ENCODE peak calls at places on chromosomes 5 and 9, in seven cellular contexts. E is H9, L is mesendoderm, J is neuronal stem cell, B is mesenchymal stem cell, K is IMR-90, U is trophoblast cell. T is an unnamed sample.

GRCh38 chr5:80284720-80285119 is 28.9 kb upstream of the SERINC5 start:
- DNase-seq in J (no peak), E (no peak), L (no peak), U (no peak), B (no peak), K (no peak), T (no peak)

GRCh38 chr9:112844771-112845542 is 45.7 kb downstream of the SLC46A2 start:
- DNase-seq in U (peak), J (peak), E (peak), K (peak), B (peak), L (peak), T (no peak)

GRCh38 chr5:35924122-35924949 is 14.1 kb downstream of the CAPSL start:
- DNase-seq in U (no peak), J (no peak), L (no peak), B (peak), E (no peak), K (peak), T (no peak)

GRCh38 chr5:115457985-115458384 is 86.6 kb downstream of the FEM1C start:
- DNase-seq in E (no peak), K (no peak), L (peak), B (no peak), J (no peak), U (no peak), T (no peak)

GRCh38 chr9:93952784-93953491 is 2.2 kb downstream of the BARX1 start:
- DNase-seq in U (no peak), L (peak), J (no peak), B (no peak), E (peak), K (no peak), T (peak)

GRCh38 chr5:53126514-53126913 is 17.0 kb upstream of the MOCS2 start:
- DNase-seq in K (peak), L (no peak), U (no peak), B (peak), E (no peak), J (no peak), T (no peak)

GRCh38 chr5:157148734-157149615 is 6.3 kb upstream of the MED7 start:
- DNase-seq in E (peak), L (peak), J (peak), K (peak), U (peak), B (peak), T (peak)

GRCh38 chr9:124180557-124180956 is 77.2 kb upstream of the NEK6 start:
- DNase-seq in E (no peak), B (no peak), L (no peak), K (peak), J (no peak), U (no peak), T (no peak)

GRCh38 chr5:62969409-62970120 is 390.9 kb downstream of the LRRC70 start:
- DNase-seq in B (no peak), J (no peak), L (no peak), K (no peak), E (no peak), U (no peak), T (no peak)

GRCh38 chr5:23169660-23170416 is 316.7 kb upstream of the CDH12 start:
- DNase-seq in U (no peak), K (no peak), J (no peak), E (peak), B (no peak), L (no peak), T (no peak)

GRCh38 chr9:115262477-115262876 is 144.5 kb upstream of the TNC start:
- DNase-seq in L (peak), E (no peak), U (peak), J (no peak), K (peak), B (peak), T (no peak)

GRCh38 chr5:50889790-50890189 is 223.4 kb downstream of the PARP8 start:
- DNase-seq in K (no peak), L (no peak), E (no peak), B (peak), J (no peak), U (no peak), T (no peak)

GRCh38 chr5:109877670-109878045 is 187.9 kb downstream of the MAN2A1 start:
- DNase-seq in B (no peak), E (no peak), K (peak), J (no peak), U (no peak), L (no peak), T (no peak)

GRCh38 chr9:128145951-128146351 is 3.3 kb upstream of the LCN2 start:
- DNase-seq in L (no peak), B (no peak), E (no peak), J (no peak), U (no peak), K (no peak), T (no peak)

GRCh38 chr5:133891390-133891789 is 77.0 kb downstream of the C5orf15 start:
- DNase-seq in L (no peak), J (no peak), B (no peak), U (no peak), E (no peak), K (no peak), T (no peak)

GRCh38 chr9:90523953-90524352 is 118.7 kb downstream of the DIRAS2 start:
- DNase-seq in E (no peak), B (no peak), J (no peak), K (no peak), L (no peak), U (no peak), T (no peak)

GRCh38 chr9:75069171-75069570 is 18.8 kb downstream of the NMRK1 start:
- DNase-seq in U (no peak), K (no peak), E (no peak), B (no peak), L (no peak), J (no peak), T (no peak)

GRCh38 chr9:108535526-108535925 is 320.3 kb downstream of the ACTL7B start:
- DNase-seq in B (no peak), E (peak), L (peak), K (no peak), U (no peak), J (no peak), T (no peak)

GRCh38 chr9:80175286-80175906 is 603.6 kb downstream of the TLE4 start:
- DNase-seq in B (peak), K (peak), U (no peak), J (peak), L (peak), E (no peak), T (no peak)

GRCh38 chr9:85522459-85523092 is 219.2 kb downstream of the AGTPBP1 start:
- DNase-seq in L (peak), B (peak), J (peak), E (peak), U (no peak), K (peak), T (peak)

DNA sequence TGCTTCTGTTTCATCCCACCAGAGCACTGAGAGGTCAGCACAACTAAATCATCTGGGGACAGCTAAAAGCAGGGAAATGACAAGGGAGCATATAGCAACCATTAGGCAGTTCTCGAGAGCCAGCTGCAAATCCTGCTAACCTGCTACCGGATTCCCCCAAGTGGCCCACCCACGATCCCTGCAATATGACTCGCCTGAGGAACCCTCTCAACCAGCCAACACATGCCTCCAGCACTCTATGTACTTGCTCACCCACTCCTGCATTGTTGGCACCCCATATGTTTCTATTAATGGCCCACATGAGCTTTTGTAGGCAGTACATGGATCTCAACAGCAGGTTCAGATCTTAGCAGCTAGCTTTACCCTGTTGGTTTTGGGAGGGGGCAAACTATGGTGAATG is 326.0 kb downstream of the GABRG2 start:
- DNase-seq in L (no peak), J (no peak), E (no peak), U (no peak), K (no peak), B (no peak), T (no peak)
- H3K23ac ChIP-seq in L (no peak), J (no peak), E (no peak), U (no peak), K (no peak), B (no peak), T (no peak)

DNA sequence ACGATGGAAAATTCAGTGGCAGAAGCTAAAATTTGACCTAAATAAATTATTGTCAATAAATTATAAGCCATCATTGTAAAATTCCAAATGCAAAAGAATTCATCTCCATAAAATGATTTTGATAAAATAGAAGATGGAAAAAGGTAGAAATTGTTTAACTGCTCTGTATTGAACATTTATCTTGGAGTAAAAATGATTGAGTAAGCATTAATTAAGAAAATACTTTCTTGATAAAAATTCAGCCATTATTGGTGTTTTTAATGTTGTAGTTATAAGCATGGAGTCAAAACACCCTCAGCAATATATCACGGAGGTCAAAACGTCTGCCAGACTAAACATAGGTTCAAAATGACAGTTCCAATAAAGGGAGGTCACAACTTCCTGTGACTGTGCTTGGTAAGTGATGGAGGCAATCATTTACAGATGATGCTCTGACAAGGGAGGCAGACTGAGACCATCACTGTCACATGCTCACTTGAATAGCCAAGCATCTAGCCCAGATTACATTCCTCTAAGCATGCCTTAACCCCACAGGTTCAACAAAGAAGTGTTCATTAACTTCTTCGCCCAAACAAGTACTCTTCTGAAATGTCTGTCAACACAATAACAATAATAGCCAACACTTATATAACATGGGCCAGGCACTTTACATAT is 69.5 kb downstream of the SH3TC2 start:
- DNase-seq in B (no peak), U (no peak), L (no peak), E (no peak), K (no peak), J (no peak), T (no peak)
- H3K23ac ChIP-seq in B (no peak), U (no peak), L (no peak), E (no peak), K (no peak), J (no peak), T (no peak)

DNA sequence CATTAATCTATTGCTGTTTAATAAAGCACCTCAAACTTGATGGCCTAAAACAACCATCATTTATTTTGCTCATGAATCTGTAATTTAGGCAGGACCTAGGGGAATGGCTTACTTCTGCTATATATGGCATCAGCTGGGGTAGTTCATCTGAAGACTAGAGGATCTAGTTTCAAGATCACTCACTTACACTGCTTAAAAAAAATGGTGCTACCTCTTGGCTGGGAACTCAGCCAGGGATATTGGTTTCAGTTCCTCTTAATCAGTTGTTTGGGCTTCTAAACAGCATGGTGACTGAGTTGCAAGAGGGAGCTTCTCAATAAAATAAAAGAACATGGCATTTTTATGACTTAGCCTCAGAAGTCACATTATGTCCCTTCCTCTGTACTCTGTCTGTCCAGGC is 142.0 kb downstream of the FAM114A2 start:
- DNase-seq in B (peak), L (no peak), E (no peak), K (peak), U (no peak), J (no peak), T (no peak)
- H3K23ac ChIP-seq in B (no peak), L (no peak), E (no peak), K (no peak), U (no peak), J (no peak), T (no peak)

GRCh38 chr9:82443312-82443711 is 454.7 kb downstream of the SPATA31D1 start:
- DNase-seq in L (no peak), J (no peak), K (no peak), U (no peak), B (peak), E (no peak), T (no peak)
- H3K23ac ChIP-seq in L (no peak), J (no peak), K (no peak), U (no peak), B (no peak), E (no peak), T (no peak)

GRCh38 chr9:121700165-121700830 is 48.9 kb downstream of the DAB2IP start:
- DNase-seq in K (peak), B (peak), U (no peak), E (peak), L (peak), J (peak), T (peak)

GRCh38 chr9:121704281-121704680 is 52.8 kb downstream of the DAB2IP start:
- DNase-seq in U (no peak), K (no peak), L (no peak), E (no peak), B (no peak), J (no peak), T (no peak)

GRCh38 chr9:121700831-121701419 is 49.5 kb downstream of the DAB2IP start:
- DNase-seq in B (no peak), L (no peak), E (no peak), U (no peak), J (no peak), K (no peak), T (no peak)

GRCh38 chr9:121701736-121702261 is 50.4 kb downstream of the DAB2IP start:
- DNase-seq in E (no peak), L (no peak), K (no peak), B (no peak), J (no peak), U (no peak), T (no peak)

DNA sequence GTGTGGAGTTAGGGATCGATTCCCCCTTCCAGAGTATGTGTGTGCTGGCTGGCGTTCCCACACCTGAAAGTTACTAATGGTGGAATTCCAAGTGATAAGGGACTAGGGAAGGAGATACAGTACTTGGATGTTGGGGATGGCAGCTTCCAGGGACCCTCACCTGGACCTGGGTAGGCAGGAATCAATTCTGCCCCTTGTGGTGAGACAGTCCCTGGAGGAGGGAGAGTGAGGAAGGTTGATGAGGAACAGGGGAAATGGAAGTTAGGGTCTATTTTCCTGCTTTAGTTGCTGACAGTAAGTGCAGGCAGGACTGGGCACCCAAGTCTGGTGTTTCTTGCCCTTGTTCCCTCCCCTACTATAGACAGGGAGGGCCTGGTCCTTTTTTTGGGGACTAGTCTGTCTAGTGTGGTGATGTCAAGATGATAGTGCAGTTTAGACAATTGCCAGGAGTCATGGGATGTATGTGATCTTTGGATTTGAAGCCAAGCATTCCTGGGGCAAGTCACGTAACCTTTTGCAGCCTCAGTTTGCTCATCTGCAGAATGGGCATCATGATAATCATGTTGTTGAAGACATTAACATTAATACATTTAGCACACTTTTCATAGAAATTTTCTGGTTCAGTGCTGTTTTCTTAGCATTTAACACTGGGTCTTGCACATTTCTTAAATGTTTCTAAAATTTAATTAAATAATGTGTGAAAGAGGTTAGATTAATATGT is 51.7 kb downstream of the DAB2IP start:
- DNase-seq in L (no peak), K (no peak), B (no peak), U (no peak), J (no peak), E (no peak), T (no peak)
- H3K23ac ChIP-seq in L (no peak), K (no peak), B (no peak), U (no peak), J (no peak), E (no peak), T (no peak)

GRCh38 chr9:72041369-72041768 is 19.0 kb downstream of the C9orf57 start:
- DNase-seq in K (no peak), U (no peak), L (no peak), J (no peak), B (no peak), E (no peak), T (no peak)

GRCh38 chr9:72041775-72042194 is 18.6 kb downstream of the C9orf57 start:
- DNase-seq in J (no peak), B (no peak), K (peak), L (no peak), U (no peak), E (no peak), T (no peak)

GRCh38 chr9:72042928-72043327 is 17.5 kb downstream of the C9orf57 start:
- DNase-seq in L (no peak), U (no peak), B (no peak), E (no peak), K (no peak), J (no peak), T (no peak)

GRCh38 chr9:72046593-72047456 is 13.6 kb downstream of the C9orf57 start:
- DNase-seq in L (no peak), K (no peak), J (no peak), B (no peak), E (no peak), U (no peak), T (no peak)

GRCh38 chr9:72044095-72044494 is 16.3 kb downstream of the C9orf57 start:
- DNase-seq in U (no peak), B (no peak), L (no peak), K (no peak), E (no peak), J (no peak), T (no peak)
- H3K23ac ChIP-seq in U (no peak), B (no peak), L (no peak), K (no peak), E (no peak), J (no peak), T (no peak)

GRCh38 chr5:112574566-112574965 is 155.5 kb upstream of the EPB41L4A start:
- DNase-seq in K (no peak), B (no peak), J (no peak), E (no peak), U (no peak), L (no peak), T (no peak)

GRCh38 chr5:112569596-112569995 is 150.5 kb upstream of the EPB41L4A start:
- DNase-seq in E (no peak), B (no peak), J (no peak), U (no peak), L (no peak), K (no peak), T (no peak)

GRCh38 chr5:112570708-112571448 is 151.8 kb upstream of the EPB41L4A start:
- DNase-seq in L (no peak), B (no peak), J (no peak), U (no peak), E (no peak), K (no peak), T (no peak)

GRCh38 chr5:112576298-112576925 is 157.3 kb upstream of the EPB41L4A start:
- DNase-seq in L (no peak), K (no peak), E (no peak), U (no peak), J (no peak), B (no peak), T (no peak)

GRCh38 chr5:112573441-112573840 is 154.4 kb upstream of the EPB41L4A start:
- DNase-seq in B (no peak), E (no peak), K (no peak), U (peak), J (no peak), L (no peak), T (no peak)
- H3K23ac ChIP-seq in B (no peak), E (no peak), K (no peak), U (no peak), J (no peak), L (no peak), T (no peak)

GRCh38 chr5:81486711-81487110 is 92.8 kb upstream of the ACOT12 start:
- DNase-seq in U (no peak), J (no peak), B (no peak), L (peak), K (no peak), E (no peak), T (no peak)

GRCh38 chr5:81488862-81489261 is 94.9 kb upstream of the ACOT12 start:
- DNase-seq in L (no peak), B (no peak), U (no peak), E (no peak), K (no peak), J (no peak), T (no peak)
- H3K23ac ChIP-seq in L (no peak), B (no peak), U (no peak), E (no peak), K (no peak), J (no peak), T (no peak)

DNA sequence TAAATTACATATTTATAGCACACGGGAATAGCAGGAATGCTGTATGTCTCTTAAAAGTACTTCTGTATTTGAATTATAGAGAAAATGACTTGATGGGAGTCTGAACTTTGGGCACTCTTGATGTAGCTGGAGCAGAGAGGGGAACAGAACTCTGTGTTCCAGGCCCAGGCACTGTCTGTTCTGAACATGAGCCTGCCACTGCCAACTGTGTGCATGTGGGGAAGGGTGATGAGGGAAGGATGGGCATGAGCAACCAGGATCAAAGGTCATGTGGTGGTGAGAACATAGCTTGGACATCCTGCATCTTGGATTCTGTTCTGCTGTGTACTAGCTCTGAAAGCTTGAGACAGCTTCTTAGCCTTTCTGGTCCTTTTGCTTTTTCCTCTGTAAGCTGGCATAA is 16.4 kb upstream of the ZBED3 start:
- DNase-seq in J (no peak), U (no peak), L (no peak), E (no peak), K (no peak), B (no peak), T (no peak)
- H3K23ac ChIP-seq in J (no peak), U (no peak), L (no peak), E (no peak), K (no peak), B (no peak), T (no peak)

DNA sequence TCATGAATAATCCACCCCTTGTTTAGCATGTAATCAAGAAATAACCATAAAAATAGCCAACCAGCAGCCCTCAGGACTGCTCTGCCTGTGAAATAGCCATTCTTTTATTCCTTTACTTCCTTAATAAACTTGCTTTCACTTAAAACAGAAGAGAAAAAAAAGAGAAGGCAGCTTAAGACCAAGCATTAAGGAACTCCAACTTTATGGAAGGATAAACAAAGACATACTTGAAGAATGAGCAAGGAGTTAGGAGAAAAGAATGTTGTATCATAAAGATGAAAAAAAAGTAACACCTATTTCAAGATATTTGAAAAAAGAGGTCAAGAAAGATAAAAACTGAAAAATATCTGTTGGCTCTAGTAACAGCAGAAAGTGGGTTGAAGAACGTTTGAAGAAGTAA is 107.6 kb downstream of the RNF180 start:
- DNase-seq in J (no peak), B (peak), L (peak), K (peak), U (no peak), E (no peak), T (no peak)
- H3K23ac ChIP-seq in J (no peak), B (no peak), L (no peak), K (no peak), U (no peak), E (no peak), T (no peak)